ENCODE peak calls at places on chromosomes 2 and 18, in six cellular contexts. One of them, this sample, is unnamed.

GRCh38 chr2:54757496-54757895 is 34.0 kb downstream of the EML6 start:
- DNase-seq in stimulated activated CD8-positive, alpha-beta memory T cell treated with anti-CD3 and anti-CD28 coated beads, Interleukin-7, amount 100 ng/mL, for 1 hour: no peak
- DNase-seq in NB4: peak
- DNase-seq in H54: peak
- DNase-seq in fibroblast of lung: no peak
- DNase-seq in substantia nigra: no peak
- DNase-seq in this sample: no peak

GRCh38 chr2:146189541-146189940 is 1655.3 kb upstream of the ACVR2A start:
- DNase-seq in stimulated activated CD8-positive, alpha-beta memory T cell treated with anti-CD3 and anti-CD28 coated beads, Interleukin-7, amount 100 ng/mL, for 1 hour: no peak
- DNase-seq in NB4: no peak
- DNase-seq in H54: no peak
- DNase-seq in fibroblast of lung: no peak
- DNase-seq in substantia nigra: no peak
- DNase-seq in this sample: no peak

GRCh38 chr18:13375302-13376255 is 157.0 kb downstream of the LDLRAD4 start:
- DNase-seq in stimulated activated CD8-positive, alpha-beta memory T cell treated with anti-CD3 and anti-CD28 coated beads, Interleukin-7, amount 100 ng/mL, for 1 hour: peak
- DNase-seq in NB4: peak
- DNase-seq in H54: peak
- DNase-seq in fibroblast of lung: peak
- DNase-seq in substantia nigra: no peak
- DNase-seq in this sample: no peak

GRCh38 chr2:69784228-69784627 is 42.3 kb downstream of the ANXA4 start:
- DNase-seq in stimulated activated CD8-positive, alpha-beta memory T cell treated with anti-CD3 and anti-CD28 coated beads, Interleukin-7, amount 100 ng/mL, for 1 hour: no peak
- DNase-seq in NB4: no peak
- DNase-seq in H54: no peak
- DNase-seq in fibroblast of lung: no peak
- DNase-seq in substantia nigra: no peak
- DNase-seq in this sample: no peak

GRCh38 chr2:32485399-32485798 is 128.6 kb downstream of the BIRC6 start:
- DNase-seq in stimulated activated CD8-positive, alpha-beta memory T cell treated with anti-CD3 and anti-CD28 coated beads, Interleukin-7, amount 100 ng/mL, for 1 hour: no peak
- DNase-seq in NB4: no peak
- DNase-seq in H54: no peak
- DNase-seq in fibroblast of lung: peak
- DNase-seq in substantia nigra: no peak
- DNase-seq in this sample: no peak

GRCh38 chr2:84938194-84938879 is 32.6 kb upstream of the KCMF1 start:
- DNase-seq in stimulated activated CD8-positive, alpha-beta memory T cell treated with anti-CD3 and anti-CD28 coated beads, Interleukin-7, amount 100 ng/mL, for 1 hour: no peak
- DNase-seq in NB4: no peak
- DNase-seq in H54: no peak
- DNase-seq in fibroblast of lung: no peak
- DNase-seq in substantia nigra: no peak
- DNase-seq in this sample: peak

GRCh38 chr2:88837511-88838160 is 146.2 kb downstream of the RPIA start:
- DNase-seq in stimulated activated CD8-positive, alpha-beta memory T cell treated with anti-CD3 and anti-CD28 coated beads, Interleukin-7, amount 100 ng/mL, for 1 hour: no peak
- DNase-seq in NB4: no peak
- DNase-seq in H54: no peak
- DNase-seq in fibroblast of lung: no peak
- DNase-seq in substantia nigra: no peak
- DNase-seq in this sample: no peak

GRCh38 chr18:69518989-69519388 is 118.3 kb downstream of the DOK6 start:
- DNase-seq in stimulated activated CD8-positive, alpha-beta memory T cell treated with anti-CD3 and anti-CD28 coated beads, Interleukin-7, amount 100 ng/mL, for 1 hour: no peak
- DNase-seq in NB4: no peak
- DNase-seq in H54: no peak
- DNase-seq in fibroblast of lung: peak
- DNase-seq in substantia nigra: no peak
- DNase-seq in this sample: no peak

GRCh38 chr2:111168528-111168929 is 47.8 kb downstream of the BCL2L11 start:
- DNase-seq in stimulated activated CD8-positive, alpha-beta memory T cell treated with anti-CD3 and anti-CD28 coated beads, Interleukin-7, amount 100 ng/mL, for 1 hour: no peak
- DNase-seq in NB4: peak
- DNase-seq in H54: peak
- DNase-seq in fibroblast of lung: peak
- DNase-seq in substantia nigra: no peak
- DNase-seq in this sample: peak

GRCh38 chr2:128958241-128958640 is 639.6 kb upstream of the HS6ST1 start:
- DNase-seq in stimulated activated CD8-positive, alpha-beta memory T cell treated with anti-CD3 and anti-CD28 coated beads, Interleukin-7, amount 100 ng/mL, for 1 hour: no peak
- DNase-seq in NB4: no peak
- DNase-seq in H54: no peak
- DNase-seq in fibroblast of lung: no peak
- DNase-seq in substantia nigra: no peak
- DNase-seq in this sample: no peak

GRCh38 chr2:74278176-74278575 is 65.0 kb downstream of the SLC4A5 start:
- DNase-seq in stimulated activated CD8-positive, alpha-beta memory T cell treated with anti-CD3 and anti-CD28 coated beads, Interleukin-7, amount 100 ng/mL, for 1 hour: no peak
- DNase-seq in NB4: no peak
- DNase-seq in H54: no peak
- DNase-seq in fibroblast of lung: no peak
- DNase-seq in substantia nigra: no peak
- DNase-seq in this sample: peak

GRCh38 chr2:18479901-18480369 is 80.5 kb downstream of the RDH14 start:
- DNase-seq in stimulated activated CD8-positive, alpha-beta memory T cell treated with anti-CD3 and anti-CD28 coated beads, Interleukin-7, amount 100 ng/mL, for 1 hour: no peak
- DNase-seq in NB4: no peak
- DNase-seq in H54: no peak
- DNase-seq in fibroblast of lung: no peak
- DNase-seq in substantia nigra: no peak
- DNase-seq in this sample: no peak

GRCh38 chr2:188131281-188131680 is 160.4 kb upstream of the GULP1 start:
- DNase-seq in stimulated activated CD8-positive, alpha-beta memory T cell treated with anti-CD3 and anti-CD28 coated beads, Interleukin-7, amount 100 ng/mL, for 1 hour: no peak
- DNase-seq in NB4: no peak
- DNase-seq in H54: no peak
- DNase-seq in fibroblast of lung: no peak
- DNase-seq in substantia nigra: no peak
- DNase-seq in this sample: no peak

GRCh38 chr2:207768168-207768890 is 1.4 kb downstream of the FZD5 start:
- DNase-seq in stimulated activated CD8-positive, alpha-beta memory T cell treated with anti-CD3 and anti-CD28 coated beads, Interleukin-7, amount 100 ng/mL, for 1 hour: no peak
- DNase-seq in NB4: no peak
- DNase-seq in H54: peak
- DNase-seq in fibroblast of lung: peak
- DNase-seq in substantia nigra: no peak
- DNase-seq in this sample: no peak

This sample was measured in OCI-M1.